ENCODE peak calls at places on chromosome 19, in four cellular contexts. K, J, S and Z are unnamed samples.

GRCh38 chr19:49056101-49056901 is 1.2 kb downstream of the CGB7 start:
- DNase-seq in J (peak), K (peak), S (peak), Z (peak)

GRCh38 chr19:49677232-49677881 is at the start of gene PRMT1:
- DNase-seq in K (no peak), S (no peak), J (peak), Z (no peak)

GRCh38 chr19:38277549-38277948 is 13.2 kb downstream of the SPINT2 start:
- DNase-seq in J (no peak), S (peak), K (no peak), Z (peak)

GRCh38 chr19:6271721-6272410 is 7.9 kb downstream of the MLLT1 start:
- DNase-seq in K (no peak), S (peak), J (no peak), Z (peak)

GRCh38 chr19:50199254-50199545 is 4.2 kb upstream of the MYH14 start:
- DNase-seq in J (no peak), K (no peak), S (no peak), Z (no peak)

GRCh38 chr19:38224014-38224862 is at the start of gene DPF1:
- DNase-seq in J (peak), S (peak), K (peak), Z (peak)

GRCh38 chr19:27901078-27901477 is 1311.9 kb downstream of the UQCRFS1 start:
- DNase-seq in S (no peak), J (no peak), K (no peak), Z (no peak)

GRCh38 chr19:3224346-3225325 is at the start of gene CELF5:
- DNase-seq in S (no peak), K (peak), J (peak), Z (peak)

GRCh38 chr19:5172859-5173577 is 167.6 kb downstream of the PTPRS start:
- DNase-seq in S (peak), K (no peak), J (no peak), Z (peak)

GRCh38 chr19:38392707-38393308 is 4.3 kb downstream of the SPRED3 start:
- DNase-seq in S (peak), J (no peak), K (no peak), Z (peak)

GRCh38 chr19:32599736-32600157 is 18.8 kb downstream of the PDCD5 start:
- DNase-seq in J (no peak), K (peak), S (peak), Z (peak)

GRCh38 chr19:4059493-4059880 is 7.2 kb downstream of the ZBTB7A start:
- DNase-seq in K (no peak), S (no peak), J (no peak), Z (no peak)

GRCh38 chr19:20287070-20287469 is 120.1 kb downstream of the ZNF486 start:
- DNase-seq in J (no peak), S (no peak), K (no peak), Z (no peak)

GRCh38 chr19:12052057-12052570 is 647 bp downstream of the ZNF878 start:
- DNase-seq in S (peak), J (no peak), K (no peak), Z (peak)

GRCh38 chr19:58356236-58356970 is 3.1 kb upstream of the A1BG start:
- DNase-seq in K (no peak), J (no peak), S (peak), Z (no peak)

GRCh38 chr19:43525836-43526771 is 897 bp downstream of the ETHE1 start:
- DNase-seq in S (peak), J (peak), K (no peak), Z (peak)

GRCh38 chr19:35373492-35373891 is 2.6 kb downstream of the GPR42 start:
- DNase-seq in J (no peak), S (no peak), K (no peak), Z (no peak)

GRCh38 chr19:10079031-10079453 is 7.1 kb upstream of the SHFL start:
- DNase-seq in K (no peak), S (no peak), J (no peak), Z (no peak)

GRCh38 chr19:42216653-42217521 is 590 bp downstream of the DEDD2 start:
- DNase-seq in K (peak), J (peak), S (peak), Z (peak)

GRCh38 chr19:4866595-4867424 is 657 bp downstream of the PLIN3 start:
- DNase-seq in J (peak), S (peak), K (peak), Z (peak)

GRCh38 chr19:10290876-10291553 is 1.3 kb downstream of the ICAM5 start:
- DNase-seq in K (no peak), S (peak), J (peak), Z (peak)

GRCh38 chr19:44640518-44640917 is 3.2 kb upstream of the PVR start:
- DNase-seq in S (peak), J (no peak), K (no peak), Z (peak)

GRCh38 chr19:49421039-49421877 is 2.0 kb downstream of the PTH2 start:
- DNase-seq in S (peak), J (peak), K (peak), Z (peak)

GRCh38 chr19:10408511-10409291 is 5.4 kb upstream of the CDC37 start:
- DNase-seq in J (no peak), S (no peak), K (no peak), Z (no peak)

GRCh38 chr19:38425810-38426466 is at the start of gene RASGRP4:
- DNase-seq in K (no peak), S (no peak), J (peak), Z (no peak)

GRCh38 chr19:20660473-20660872 is 898 bp downstream of the ZNF626 start:
- DNase-seq in S (no peak), K (no peak), J (no peak), Z (peak)

GRCh38 chr19:49896863-49897621 is at the start of gene IL4I1:
- DNase-seq in S (peak), J (no peak), K (no peak), Z (peak)

GRCh38 chr19:44532819-44533218 is 3.3 kb upstream of the CEACAM20 start:
- DNase-seq in J (no peak), K (no peak), S (no peak), Z (no peak)

GRCh38 chr19:11539495-11540365 is 1.1 kb downstream of the CNN1 start:
- DNase-seq in J (peak), K (no peak), S (peak), Z (peak)

GRCh38 chr19:57512845-57513244 is 13.1 kb downstream of the ZNF773 start:
- DNase-seq in J (no peak), K (no peak), S (peak), Z (peak)

GRCh38 chr19:43446746-43447489 is 18.5 kb downstream of the LYPD3 start:
- DNase-seq in K (peak), S (peak), J (peak), Z (peak)

GRCh38 chr19:58182989-58183821 is at the start of gene ZNF274:
- DNase-seq in S (peak), J (peak), K (peak), Z (peak)

GRCh38 chr19:34066007-34066656 is 106.2 kb upstream of the LSM14A start:
- DNase-seq in K (no peak), J (no peak), S (no peak), Z (no peak)

GRCh38 chr19:10137751-10138682 is 18.3 kb upstream of the EIF3G start:
- DNase-seq in S (no peak), K (no peak), J (no peak), Z (no peak)

GRCh38 chr19:3207466-3208242 is 16.8 kb upstream of the CELF5 start:
- DNase-seq in J (peak), S (no peak), K (no peak), Z (no peak)

GRCh38 chr19:35797663-35798062 is 15.0 kb downstream of the PRODH2 start:
- DNase-seq in K (no peak), S (no peak), J (peak), Z (no peak)

GRCh38 chr19:55383789-55384575 is at the start of gene TMEM238:
- DNase-seq in K (peak), S (peak), J (peak), Z (peak)
- H4K91ac ChIP-seq in K (no peak), S (peak), J (peak), Z (peak)

GRCh38 chr19:16366433-16367268 is 42.0 kb downstream of the KLF2 start:
- DNase-seq in S (no peak), J (no peak), K (no peak), Z (no peak)
- H3K9ac ChIP-seq in S (no peak), J (no peak), K (no peak), Z (no peak)

GRCh38 chr19:40630571-40631160 is 29.5 kb downstream of the LTBP4 start:
- DNase-seq in S (no peak), J (no peak), K (no peak), Z (no peak)
- H4K91ac ChIP-seq in S (no peak), J (no peak), K (no peak), Z (no peak)

GRCh38 chr19:51724543-51724942 is 752 bp upstream of the HAS1 start:
- DNase-seq in K (no peak), J (no peak), S (no peak), Z (no peak)
- H3K9ac ChIP-seq in K (no peak), J (no peak), S (no peak), Z (peak)

GRCh38 chr19:53774011-53774410 is 50.1 kb downstream of the NLRP12 start:
- DNase-seq in J (no peak), S (no peak), K (no peak), Z (no peak)

GRCh38 chr19:53771133-53771532 is 53.0 kb downstream of the NLRP12 start:
- DNase-seq in J (no peak), S (no peak), K (no peak), Z (no peak)

GRCh38 chr19:53780506-53780905 is 43.6 kb downstream of the NLRP12 start:
- DNase-seq in S (no peak), K (no peak), J (no peak), Z (no peak)

GRCh38 chr19:53772943-53773342 is 51.2 kb downstream of the NLRP12 start:
- DNase-seq in J (peak), K (peak), S (peak), Z (peak)

GRCh38 chr19:53775524-53775923 is 48.6 kb downstream of the NLRP12 start:
- DNase-seq in J (no peak), K (no peak), S (no peak), Z (no peak)
- H4K91ac ChIP-seq in J (no peak), K (no peak), S (no peak), Z (no peak)

DNA sequence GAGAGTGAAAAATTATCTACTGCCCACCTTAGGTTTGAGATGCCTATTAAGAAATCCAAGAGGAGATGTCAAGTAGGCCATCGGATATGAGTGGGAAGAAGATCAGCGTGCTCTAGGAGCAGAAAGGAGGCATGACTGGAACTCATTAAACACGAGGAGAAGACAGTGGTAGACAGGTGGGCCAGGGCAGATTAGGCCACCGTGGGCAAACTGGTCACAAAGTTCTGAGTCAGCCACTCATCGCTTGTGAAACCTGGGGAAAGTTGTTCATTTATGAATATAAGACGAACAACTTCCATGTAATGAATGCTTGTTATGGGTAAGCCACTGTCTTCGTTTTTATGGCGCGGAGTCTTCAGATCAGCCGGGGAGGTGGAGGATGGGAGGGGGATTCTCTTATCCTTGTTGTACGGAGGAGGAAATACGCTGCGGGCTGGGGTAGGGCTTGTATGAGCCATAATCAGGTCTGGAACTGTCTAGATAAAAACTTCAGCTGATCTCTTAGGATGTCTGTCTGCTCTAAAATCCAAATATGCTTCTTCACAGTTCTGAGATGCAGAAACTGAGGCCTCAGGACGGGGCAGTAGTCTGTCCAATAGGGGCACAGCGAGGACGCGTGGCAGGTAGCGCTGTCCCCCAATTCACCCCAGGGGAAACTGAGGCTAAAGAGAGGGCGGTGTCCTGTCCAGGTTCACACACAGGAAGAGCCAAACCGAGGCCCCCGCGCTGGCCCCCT is 1.1 kb upstream of the ZNF444 start:
- DNase-seq in S (no peak), K (no peak), J (no peak), Z (peak)
- H3K9ac ChIP-seq in S (peak), K (peak), J (no peak), Z (peak)

GRCh38 chr19:46182476-46182875 is 34.4 kb downstream of the IGFL2 start:
- DNase-seq in K (no peak), J (no peak), S (no peak), Z (no peak)

GRCh38 chr19:46190489-46190888 is 39.1 kb upstream of the IGFL1 start:
- DNase-seq in S (no peak), J (no peak), K (no peak), Z (no peak)

GRCh38 chr19:46189971-46190335 is 39.6 kb upstream of the IGFL1 start:
- DNase-seq in S (no peak), J (no peak), K (no peak), Z (no peak)

GRCh38 chr19:46186717-46187101 is 38.7 kb downstream of the IGFL2 start:
- DNase-seq in S (no peak), J (no peak), K (no peak), Z (no peak)

DNA sequence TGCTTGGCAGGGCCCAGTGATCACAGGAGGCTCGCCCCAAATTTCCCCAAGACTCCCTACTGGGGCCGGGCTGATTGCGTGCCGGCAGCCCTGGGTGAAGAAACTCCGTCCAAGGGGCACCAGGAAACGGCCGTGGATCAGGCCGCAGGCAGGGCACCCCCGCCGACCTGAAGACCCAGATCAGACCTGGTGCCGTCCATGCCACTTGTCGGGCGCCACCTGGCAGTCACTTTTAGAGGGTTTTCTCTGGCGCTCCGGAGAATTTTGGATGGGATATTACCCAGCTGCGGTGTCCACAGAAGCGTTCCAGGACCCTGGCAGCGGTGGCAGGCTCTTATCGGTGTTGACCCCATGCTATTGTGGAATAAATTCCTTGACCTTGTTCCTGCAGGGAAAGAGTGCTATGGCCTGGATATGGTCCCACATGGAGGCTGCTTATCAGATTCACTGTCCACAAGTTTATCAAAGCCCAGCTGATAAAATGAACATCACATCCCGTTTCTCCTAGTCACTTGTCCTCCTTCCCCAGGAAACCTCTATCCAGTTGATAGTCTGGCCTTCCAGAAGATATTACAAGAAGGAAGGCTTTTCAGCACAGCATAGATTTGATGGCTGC is 38.2 kb downstream of the IGFL2 start:
- DNase-seq in K (no peak), S (no peak), J (no peak), Z (no peak)
- H4K91ac ChIP-seq in K (no peak), S (no peak), J (no peak), Z (no peak)

GRCh38 chr19:55255618-55256423 is 3.0 kb downstream of the PPP6R1 start:
- DNase-seq in S (peak), K (no peak), J (no peak), Z (peak)

GRCh38 chr19:55258828-55259539 is at the start of gene PPP6R1:
- DNase-seq in K (peak), S (peak), J (peak), Z (peak)

GRCh38 chr19:55257461-55258411 is 1.1 kb downstream of the PPP6R1 start:
- DNase-seq in K (no peak), S (peak), J (peak), Z (peak)

GRCh38 chr19:55258476-55258827 is 365 bp downstream of the PPP6R1 start:
- DNase-seq in J (no peak), K (no peak), S (no peak), Z (peak)

DNA sequence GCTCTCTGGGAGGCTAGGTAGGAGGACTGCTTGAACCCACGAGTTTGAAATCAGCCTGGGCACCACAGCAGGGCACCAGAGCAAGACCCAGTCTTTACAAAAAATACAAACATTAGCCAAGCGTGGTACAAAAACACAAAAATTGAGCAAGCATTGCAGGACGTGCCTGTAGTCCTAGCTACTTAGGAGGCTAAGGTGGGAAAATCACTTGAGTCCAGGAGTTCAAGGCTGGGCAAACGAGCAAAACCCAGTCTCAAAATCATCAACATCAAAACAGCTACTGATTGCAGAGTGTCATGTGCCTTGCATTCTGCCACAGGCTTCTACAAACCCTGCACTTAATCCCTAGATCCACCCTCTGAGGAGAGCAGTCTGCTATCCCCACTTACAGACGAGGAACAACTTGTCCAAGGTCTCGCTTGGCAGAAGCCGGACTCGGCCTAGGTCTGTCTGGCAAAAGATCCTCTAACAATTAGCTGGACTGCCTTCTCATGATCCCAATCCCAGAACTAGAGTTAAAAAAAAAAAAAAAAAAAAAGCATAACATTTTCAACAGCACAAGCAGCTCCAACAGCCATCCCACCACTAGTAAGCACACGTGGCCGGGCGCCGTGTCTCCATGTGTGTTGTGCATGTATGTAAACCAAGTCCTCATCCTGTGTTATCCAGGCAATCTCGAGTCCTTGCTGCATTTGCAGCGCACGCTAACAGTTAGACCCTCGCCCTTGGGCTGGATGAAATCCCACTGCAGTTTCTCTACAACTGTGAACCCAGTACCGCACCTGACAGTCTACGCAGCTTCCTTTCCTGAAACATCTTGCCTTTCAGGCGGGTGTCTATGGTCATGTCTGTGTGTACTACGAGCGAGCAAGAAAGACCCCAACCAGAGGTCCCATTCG is 2.0 kb downstream of the PPP6R1 start:
- DNase-seq in S (no peak), K (no peak), J (no peak), Z (peak)
- H3K9ac ChIP-seq in S (peak), K (no peak), J (no peak), Z (peak)

GRCh38 chr19:1514986-1515721 is 2.3 kb upstream of the ADAMTSL5 start:
- DNase-seq in K (no peak), S (no peak), J (no peak), Z (no peak)

GRCh38 chr19:1512671-1513491 is at the start of gene ADAMTSL5:
- DNase-seq in J (no peak), S (peak), K (no peak), Z (peak)

GRCh38 chr19:1511989-1512338 is 855 bp downstream of the ADAMTSL5 start:
- DNase-seq in J (no peak), K (no peak), S (no peak), Z (no peak)

GRCh38 chr19:1514295-1514661 is 1.5 kb upstream of the ADAMTSL5 start:
- DNase-seq in S (no peak), J (no peak), K (no peak), Z (no peak)

DNA sequence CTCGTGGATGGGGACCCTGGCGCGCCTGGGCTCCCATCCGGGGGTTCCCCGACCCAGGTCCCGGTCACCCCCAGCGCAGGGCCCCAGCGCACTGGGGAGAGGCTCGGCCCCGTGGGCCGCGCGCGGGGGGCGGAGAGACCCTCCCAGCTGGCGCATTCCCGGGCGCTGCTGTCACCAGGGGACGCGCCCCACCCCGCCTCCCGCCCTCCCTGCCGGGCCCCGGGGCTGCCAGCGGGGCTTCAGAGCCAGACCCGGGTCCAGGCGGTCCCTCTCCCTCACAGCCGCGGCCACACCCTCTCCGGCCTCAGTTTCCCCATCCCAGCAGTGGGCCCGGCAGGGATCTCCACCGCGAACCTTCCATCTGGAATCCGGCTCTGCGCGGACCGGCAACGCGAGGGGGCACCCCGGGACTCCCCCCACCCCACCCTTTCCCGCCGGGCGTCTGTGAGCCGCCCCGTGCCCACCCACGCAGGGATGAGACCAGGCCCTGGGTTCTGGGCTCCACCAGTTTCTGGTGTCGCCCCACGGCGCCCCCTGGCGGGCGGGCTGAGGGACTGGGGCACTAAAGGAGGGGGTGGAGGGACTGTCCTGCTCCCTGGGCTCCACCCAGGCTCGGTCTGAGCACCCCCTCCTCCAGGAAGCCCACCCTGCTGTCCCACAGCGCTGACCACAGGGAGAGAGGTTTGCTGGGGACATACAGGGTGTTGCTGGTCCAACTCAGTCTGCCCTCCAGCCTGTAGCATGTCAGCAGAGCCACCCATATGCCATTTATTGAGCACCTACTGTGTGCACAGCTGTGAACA is 874 bp upstream of the ADAMTSL5 start:
- DNase-seq in J (peak), S (peak), K (no peak), Z (peak)
- H4K91ac ChIP-seq in J (no peak), S (peak), K (no peak), Z (peak)

GRCh38 chr19:15252398-15253018 is 20.3 kb upstream of the EPHX3 start:
- DNase-seq in J (peak), K (no peak), S (peak), Z (no peak)
- H3K9ac ChIP-seq in J (no peak), K (no peak), S (no peak), Z (peak)